ENCODE peak calls at places on chromosomes 16 and 17, in four cellular contexts. One of them, this sample, is unnamed.

GRCh38 chr17:29242051-29242450 is 4.6 kb upstream of the CRYBA1 start:
- DNase-seq in fibroblast of lung: no peak
- DNase-seq in mesendoderm: no peak
- DNase-seq in IMR-90: no peak
- DNase-seq in this sample: no peak

GRCh38 chr17:44113868-44114840 is 9.3 kb downstream of the HDAC5 start:
- DNase-seq in fibroblast of lung: no peak
- DNase-seq in mesendoderm: no peak
- DNase-seq in IMR-90: no peak
- DNase-seq in this sample: no peak

GRCh38 chr16:58120216-58120615 is 9.0 kb downstream of the CFAP20 start:
- DNase-seq in IMR-90: no peak
- DNase-seq in mesendoderm: no peak
- DNase-seq in fibroblast of lung: no peak
- DNase-seq in this sample: no peak

GRCh38 chr16:57051696-57052228 is 40.6 kb upstream of the CPNE2 start:
- DNase-seq in fibroblast of lung: no peak
- DNase-seq in mesendoderm: no peak
- DNase-seq in IMR-90: no peak
- DNase-seq in this sample: no peak

GRCh38 chr16:4700997-4701743 is 7.8 kb downstream of the NUDT16L1 start:
- DNase-seq in IMR-90: no peak
- DNase-seq in mesendoderm: no peak
- DNase-seq in fibroblast of lung: no peak
- DNase-seq in this sample: no peak

GRCh38 chr16:66927918-66928649 is 2.7 kb upstream of the RRAD start:
- DNase-seq in mesendoderm: no peak
- DNase-seq in fibroblast of lung: no peak
- DNase-seq in IMR-90: peak; percentile 50
- DNase-seq in this sample: no peak

GRCh38 chr17:80252871-80253270 is 7.8 kb upstream of the RNF213 start:
- DNase-seq in mesendoderm: peak; percentile 65
- DNase-seq in IMR-90: no peak
- DNase-seq in fibroblast of lung: peak; percentile 6
- DNase-seq in this sample: no peak

GRCh38 chr17:17386143-17386800 is 83.1 kb downstream of the NT5M start:
- DNase-seq in mesendoderm: no peak
- DNase-seq in IMR-90: no peak
- DNase-seq in fibroblast of lung: no peak
- DNase-seq in this sample: no peak

GRCh38 chr16:15829460-15829859 is 27.4 kb downstream of the MYH11 start:
- DNase-seq in IMR-90: peak; percentile 68
- DNase-seq in mesendoderm: peak; percentile 30
- DNase-seq in fibroblast of lung: peak; percentile 89
- DNase-seq in this sample: peak; percentile 4

GRCh38 chr17:17425591-17425990 is 51.2 kb upstream of the MED9 start:
- DNase-seq in IMR-90: no peak
- DNase-seq in mesendoderm: no peak
- DNase-seq in fibroblast of lung: no peak
- DNase-seq in this sample: no peak

GRCh38 chr16:27326738-27327585 is 13.2 kb downstream of the IL4R start:
- DNase-seq in mesendoderm: peak; percentile 99
- DNase-seq in fibroblast of lung: peak; percentile 98
- DNase-seq in IMR-90: peak; percentile 97
- DNase-seq in this sample: peak; percentile 96

GRCh38 chr17:66343531-66344078 is 41.2 kb downstream of the PRKCA start:
- DNase-seq in IMR-90: no peak
- DNase-seq in fibroblast of lung: no peak
- DNase-seq in mesendoderm: no peak
- DNase-seq in this sample: no peak

GRCh38 chr16:79391395-79391794 is 209.1 kb downstream of the MAF start:
- DNase-seq in fibroblast of lung: no peak
- DNase-seq in mesendoderm: no peak
- DNase-seq in IMR-90: no peak
- DNase-seq in this sample: no peak

GRCh38 chr17:43953746-43954145 is at the start of gene PYY:
- DNase-seq in fibroblast of lung: no peak
- DNase-seq in IMR-90: no peak
- DNase-seq in mesendoderm: no peak
- DNase-seq in this sample: no peak

GRCh38 chr17:38911081-38911730 is 14.2 kb upstream of the LASP1NB start:
- DNase-seq in mesendoderm: no peak
- DNase-seq in fibroblast of lung: no peak
- DNase-seq in IMR-90: no peak
- DNase-seq in this sample: no peak

GRCh38 chr16:73735018-73735417 is 561.6 kb upstream of the PSMD7 start:
- DNase-seq in fibroblast of lung: peak; percentile 79
- DNase-seq in IMR-90: peak; percentile 75
- DNase-seq in mesendoderm: no peak
- DNase-seq in this sample: peak; percentile 60

GRCh38 chr17:58316260-58316960 is 12.2 kb downstream of the TSPOAP1 start:
- DNase-seq in IMR-90: no peak
- DNase-seq in mesendoderm: no peak
- DNase-seq in fibroblast of lung: no peak
- DNase-seq in this sample: no peak

GRCh38 chr17:28811594-28812135 is 30.9 kb downstream of the FAM222B start:
- DNase-seq in mesendoderm: peak; percentile 63
- DNase-seq in fibroblast of lung: peak; percentile 30
- DNase-seq in IMR-90: peak; percentile 21
- DNase-seq in this sample: peak; percentile 42

GRCh38 chr17:74888440-74888839 is 5.0 kb downstream of the FADS6 start:
- DNase-seq in mesendoderm: no peak
- DNase-seq in IMR-90: no peak
- DNase-seq in fibroblast of lung: no peak
- DNase-seq in this sample: no peak

GRCh38 chr16:71851726-71852125 is 6.0 kb downstream of the ATXN1L start:
- DNase-seq in mesendoderm: no peak
- DNase-seq in fibroblast of lung: no peak
- DNase-seq in IMR-90: no peak
- DNase-seq in this sample: no peak
- H3K36me3 ChIP-seq in mesendoderm: peaks cover 9% of the 10 kb centered on the region
- H3K36me3 ChIP-seq in fibroblast of lung: peaks cover 17% of the 10 kb centered on the region
- H3K36me3 ChIP-seq in IMR-90: peaks cover 54% of the 10 kb centered on the region
- H3K36me3 ChIP-seq in this sample: peaks cover 33% of the 10 kb centered on the region

GRCh38 chr16:89246903-89247733 is 29.6 kb downstream of the ZNF778 start:
- DNase-seq in fibroblast of lung: peak; percentile 87
- DNase-seq in mesendoderm: peak; percentile 67
- DNase-seq in IMR-90: peak; percentile 79
- DNase-seq in this sample: peak; percentile 96
- H3K9ac ChIP-seq in fibroblast of lung: peak overlapping the region; percentile 52
- H3K9ac ChIP-seq in mesendoderm: peak overlapping the region; percentile 68
- H3K9ac ChIP-seq in IMR-90: peak overlapping the region; percentile 32
- H3K9ac ChIP-seq in this sample: peak overlapping the region; percentile 63

DNA sequence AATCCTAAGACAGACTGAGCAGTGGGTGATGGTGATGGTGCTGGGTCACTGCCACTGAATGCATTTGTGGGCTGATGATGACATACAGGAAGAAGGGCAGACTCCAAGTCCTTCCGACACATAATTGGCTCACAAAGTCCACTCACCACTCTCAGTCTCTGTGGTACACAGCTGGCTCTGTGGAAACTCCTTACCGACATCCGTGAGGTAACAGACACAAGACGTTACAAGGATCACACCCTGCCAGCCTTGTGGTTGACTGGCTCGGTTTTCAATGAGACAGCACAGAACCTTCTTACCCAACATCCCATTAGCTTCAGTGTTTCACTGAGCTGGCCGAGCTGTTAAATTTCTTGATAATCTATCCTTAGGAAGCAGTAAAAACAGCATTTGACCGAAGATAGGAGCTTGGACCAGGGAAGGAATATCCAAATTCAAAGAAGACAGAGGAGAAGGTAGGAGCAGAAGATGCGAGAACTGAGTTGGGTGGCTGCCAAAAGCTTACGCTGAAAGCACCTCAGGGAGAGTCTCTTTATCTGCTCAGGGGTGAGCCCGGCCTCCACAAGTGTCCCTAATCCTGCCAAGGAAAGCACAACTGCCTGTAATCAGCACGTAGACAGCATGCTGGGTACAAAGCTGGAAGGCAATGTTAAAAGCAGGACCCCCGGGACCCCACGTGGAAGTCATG is 5.5 kb upstream of the MXRA7 start:
- DNase-seq in IMR-90: peak; percentile 99
- DNase-seq in fibroblast of lung: peak; percentile 98
- DNase-seq in mesendoderm: no peak
- DNase-seq in this sample: peak; percentile 82
- H3K36me3 ChIP-seq in IMR-90: peaks cover 45% of the 10 kb centered on the region
- H3K36me3 ChIP-seq in fibroblast of lung: peaks cover 20% of the 10 kb centered on the region
- H3K36me3 ChIP-seq in mesendoderm: peaks cover 21% of the 10 kb centered on the region
- H3K36me3 ChIP-seq in this sample: peaks cover 57% of the 10 kb centered on the region

DNA sequence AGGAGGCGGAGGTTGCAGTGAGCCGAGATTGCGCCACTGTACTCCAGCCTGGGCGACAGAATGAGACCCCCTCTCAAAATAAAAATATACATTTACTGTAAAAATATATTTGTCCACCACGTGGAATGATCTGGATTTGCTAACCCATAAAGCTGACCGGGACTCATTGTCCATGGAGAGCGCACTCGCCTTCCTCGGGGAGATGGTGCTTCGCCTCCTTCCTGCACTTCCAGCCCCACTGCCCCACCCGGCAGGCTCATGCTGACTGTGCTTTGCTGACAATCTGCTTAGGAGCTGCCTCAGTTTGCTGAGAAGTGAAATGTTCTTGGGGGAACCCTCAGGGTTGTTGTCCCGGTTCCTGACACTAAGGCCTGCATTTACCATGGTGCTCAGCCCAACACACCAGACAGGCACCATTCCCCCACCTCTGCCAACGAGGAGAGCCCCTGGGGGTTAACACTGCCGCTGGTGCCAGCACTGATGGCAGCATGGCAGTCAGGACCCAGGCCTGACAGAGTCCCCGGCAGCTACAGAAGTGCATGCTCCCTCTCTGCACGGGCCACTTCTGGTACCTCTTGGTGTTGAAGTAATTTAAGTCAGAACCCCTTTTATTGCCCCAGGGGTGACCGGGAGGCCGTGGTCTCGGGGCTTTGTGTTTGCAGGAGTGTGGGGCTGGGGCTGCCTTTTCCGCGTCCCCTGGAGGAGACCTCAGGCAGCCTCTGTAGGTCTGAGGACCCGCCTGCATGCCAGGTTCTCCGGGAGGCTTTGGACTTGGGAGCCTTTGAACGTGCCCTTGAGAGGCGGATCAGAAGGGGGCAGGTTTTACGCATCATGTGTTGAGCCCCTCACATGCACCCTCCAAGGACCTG is 2.5 kb downstream of the NUBP2 start:
- DNase-seq in mesendoderm: no peak
- DNase-seq in IMR-90: no peak
- DNase-seq in fibroblast of lung: no peak
- DNase-seq in this sample: no peak
- H3K9ac ChIP-seq in mesendoderm: no peak overlapping the region
- H3K9ac ChIP-seq in IMR-90: no peak overlapping the region
- H3K9ac ChIP-seq in fibroblast of lung: no peak overlapping the region
- H3K9ac ChIP-seq in this sample: no peak overlapping the region

DNA sequence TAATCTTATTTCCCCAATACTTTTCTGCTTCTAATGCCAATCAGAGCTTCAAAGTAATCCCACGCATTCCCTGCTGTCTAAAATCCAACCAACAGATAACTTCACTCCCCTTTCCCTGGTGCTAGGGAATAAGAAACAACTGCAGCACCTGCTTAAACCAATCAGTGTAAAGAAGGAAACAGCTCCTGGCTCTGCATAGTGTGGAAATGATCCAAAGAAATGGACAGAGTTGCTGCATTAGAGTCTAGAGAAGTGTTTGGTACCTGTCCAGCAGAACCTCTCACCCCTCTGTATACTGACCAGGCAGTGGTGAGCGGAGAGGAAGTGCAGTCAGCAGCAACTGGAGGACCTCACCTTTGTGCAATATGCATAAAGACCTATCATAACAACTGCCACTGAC is 85.5 kb downstream of the NCOR1 start:
- DNase-seq in fibroblast of lung: no peak
- DNase-seq in IMR-90: no peak
- DNase-seq in mesendoderm: no peak
- DNase-seq in this sample: no peak
- H3K36me3 ChIP-seq in fibroblast of lung: peaks cover 3% of the 10 kb centered on the region
- H3K36me3 ChIP-seq in IMR-90: peaks cover 19% of the 10 kb centered on the region
- H3K36me3 ChIP-seq in mesendoderm: no peaks in the 10 kb centered on the region
- H3K36me3 ChIP-seq in this sample: peaks cover 55% of the 10 kb centered on the region

DNA sequence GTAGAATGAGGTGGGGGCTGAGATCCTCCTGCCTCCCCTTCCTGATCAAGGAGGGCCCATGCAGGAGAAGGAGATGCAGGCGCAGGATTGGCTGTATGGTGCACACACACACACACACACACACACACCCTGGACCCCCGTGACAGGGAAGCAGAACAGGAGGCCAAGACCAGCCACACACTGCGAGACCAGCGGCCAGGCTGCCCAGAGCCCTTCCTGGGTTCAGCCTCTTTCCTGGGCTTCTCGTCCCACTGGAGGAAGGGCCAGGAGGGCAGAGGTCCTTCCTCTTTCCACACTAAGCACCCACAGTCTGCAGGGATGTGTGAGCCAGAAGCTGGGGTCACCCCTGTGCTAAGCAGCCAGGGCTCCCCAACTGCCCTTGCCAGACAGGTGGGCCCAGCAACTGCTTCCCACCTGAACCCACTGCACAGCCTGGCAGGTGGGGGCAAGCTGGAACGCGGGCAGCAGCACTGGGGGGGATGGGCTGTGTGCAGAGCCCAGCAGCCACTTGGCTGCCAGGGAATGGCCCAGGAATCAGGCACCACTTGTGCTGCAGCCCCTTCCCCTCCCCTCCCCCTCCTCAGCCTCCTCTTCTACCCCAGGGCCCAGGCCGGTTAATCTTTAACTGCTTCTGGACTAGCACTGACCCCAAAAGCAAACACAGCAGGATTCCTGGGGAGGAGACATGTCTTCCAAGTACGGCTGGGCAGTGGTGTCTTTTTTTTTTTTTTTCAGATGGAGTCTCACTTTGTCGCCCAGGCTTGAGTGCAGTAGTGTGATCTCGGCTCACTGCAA is 44.6 kb upstream of the SLC38A10 start:
- DNase-seq in IMR-90: no peak
- DNase-seq in fibroblast of lung: no peak
- DNase-seq in mesendoderm: peak; percentile 79
- DNase-seq in this sample: no peak
- H3K9ac ChIP-seq in IMR-90: no peak overlapping the region
- H3K9ac ChIP-seq in fibroblast of lung: no peak overlapping the region
- H3K9ac ChIP-seq in mesendoderm: peak overlapping the region; percentile 39
- H3K9ac ChIP-seq in this sample: peak overlapping the region; percentile 47

GRCh38 chr17:36525888-36526287 is 8.8 kb downstream of the MYO19 start:
- DNase-seq in IMR-90: no peak
- DNase-seq in mesendoderm: no peak
- DNase-seq in fibroblast of lung: no peak
- DNase-seq in this sample: no peak
- H3K36me3 ChIP-seq in IMR-90: peaks cover 30% of the 10 kb centered on the region
- H3K36me3 ChIP-seq in mesendoderm: peaks cover 28% of the 10 kb centered on the region
- H3K36me3 ChIP-seq in fibroblast of lung: peaks cover 15% of the 10 kb centered on the region
- H3K36me3 ChIP-seq in this sample: peaks cover 51% of the 10 kb centered on the region

This sample was measured in adipocyte.